ENCODE peak calls at places on chromosomes 13 and 19, in five cellular contexts. D is CD8-positive, alpha-beta T cell; Z is astrocyte of the spinal cord; X is AG04450; S is effector memory CD4-positive, alpha-beta T cell. I is an unnamed sample.

GRCh38 chr13:105466376-105466775 is 1069.1 kb downstream of the EFNB2 start:
- DNase-seq in Z (no peak), X (no peak), S (no peak), D (no peak), I (no peak)

GRCh38 chr19:28486934-28487333 is 726.0 kb downstream of the UQCRFS1 start:
- DNase-seq in Z (no peak), X (no peak), D (no peak), S (no peak), I (no peak)

GRCh38 chr19:51547397-51548212 is 16.1 kb upstream of the SIGLEC6 start:
- DNase-seq in X (no peak), Z (no peak), D (no peak), S (no peak), I (no peak)

GRCh38 chr13:24638096-24638495 is 42.1 kb upstream of the ATP12A start:
- DNase-seq in Z (no peak), S (no peak), X (no peak), D (no peak), I (no peak)

GRCh38 chr19:40348961-40349507 is 539 bp downstream of the PLD3 start:
- DNase-seq in D (no peak), X (no peak), Z (peak; percentile 54), S (no peak), I (no peak)

GRCh38 chr19:47102561-47103135 is 10.9 kb downstream of the ZC3H4 start:
- DNase-seq in X (no peak), Z (no peak), S (no peak), D (no peak), I (no peak)

GRCh38 chr19:10478903-10479384 is 24.2 kb downstream of the KEAP1 start:
- DNase-seq in X (peak; percentile 54), S (peak; percentile 84), Z (peak; percentile 86), D (peak; percentile 89), I (peak; percentile 49)

GRCh38 chr19:40621283-40621682 is 20.1 kb downstream of the LTBP4 start:
- DNase-seq in S (no peak), Z (no peak), D (no peak), X (no peak), I (no peak)

GRCh38 chr13:108957369-108958012 is 328.1 kb downstream of the MYO16 start:
- DNase-seq in S (no peak), D (no peak), X (peak; percentile 55), Z (peak; percentile 88), I (peak; percentile 69)

GRCh38 chr19:49838816-49839588 is 12.0 kb upstream of the PTOV1 start:
- DNase-seq in D (no peak), S (no peak), X (no peak), Z (no peak), I (no peak)

GRCh38 chr13:100125946-100126345 is 37.1 kb downstream of the PCCA start:
- DNase-seq in D (no peak), X (no peak), S (no peak), Z (no peak), I (no peak)

GRCh38 chr13:91809161-91809560 is 410.7 kb downstream of the GPC5 start:
- DNase-seq in S (no peak), Z (no peak), X (no peak), D (no peak), I (no peak)

GRCh38 chr13:20360041-20360491 is 127.9 kb upstream of the GJB6 start:
- DNase-seq in S (no peak), Z (peak; percentile 68), D (no peak), X (peak; percentile 18), I (no peak)

GRCh38 chr19:14385492-14385891 is 4.2 kb downstream of the ADGRE5 start:
- DNase-seq in D (no peak), S (no peak), Z (no peak), X (no peak), I (no peak)

GRCh38 chr19:14383898-14384669 is 2.8 kb downstream of the ADGRE5 start:
- DNase-seq in S (peak; percentile 75), X (no peak), Z (peak; percentile 34), D (peak; percentile 67), I (no peak)

GRCh38 chr19:14383556-14383897 is 2.3 kb downstream of the ADGRE5 start:
- DNase-seq in S (no peak), X (no peak), D (no peak), Z (peak; percentile 10), I (no peak)

GRCh38 chr19:14378890-14379289 is 2.4 kb upstream of the ADGRE5 start:
- DNase-seq in S (no peak), D (no peak), Z (no peak), X (no peak), I (no peak)

GRCh38 chr19:14381689-14382474 is 638 bp downstream of the ADGRE5 start:
- DNase-seq in S (peak; percentile 72), Z (peak; percentile 17), D (peak; percentile 78), X (no peak), I (no peak)
- H3K4me3 ChIP-seq in S (peak overlapping the region; percentile 99), Z (peak overlapping the region; percentile 54), D (peak overlapping the region; percentile 69), X (peak overlapping the region; percentile 72), I (peak overlapping the region; percentile 55)

GRCh38 chr19:38682872-38683392 is 35.5 kb downstream of the ACTN4 start:
- DNase-seq in D (no peak), S (no peak), X (no peak), Z (no peak), I (no peak)
- H3K4me3 ChIP-seq in D (no peak overlapping the region), S (no peak overlapping the region), X (no peak overlapping the region), Z (no peak overlapping the region), I (no peak overlapping the region)

GRCh38 chr13:65977525-65977924 is 1252.6 kb downstream of the PCDH9 start:
- DNase-seq in X (no peak), Z (no peak), S (no peak), D (no peak), I (no peak)

GRCh38 chr13:65966991-65967451 is 1263.1 kb downstream of the PCDH9 start:
- DNase-seq in X (no peak), S (no peak), D (no peak), Z (peak; percentile 55), I (no peak)

DNA sequence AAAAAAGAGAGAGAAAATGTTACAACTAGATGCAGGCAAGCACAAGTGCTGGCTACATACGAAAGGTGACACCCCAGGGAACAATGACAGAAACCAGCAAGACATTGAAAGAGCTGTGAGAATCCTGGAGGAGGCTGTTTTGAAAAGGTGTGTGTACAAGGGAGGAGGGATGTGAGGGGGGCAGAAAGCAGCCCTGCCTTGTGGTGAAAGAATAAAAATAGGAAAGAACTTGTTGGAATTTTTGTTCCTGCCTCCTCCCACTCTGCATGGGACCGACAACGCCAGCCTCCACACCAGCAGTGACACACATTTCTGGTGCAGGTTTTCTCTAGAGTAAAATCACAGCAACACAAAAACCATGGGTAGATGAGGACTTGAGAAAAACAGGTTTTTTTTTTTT is 1258.6 kb downstream of the PCDH9 start:
- DNase-seq in Z (no peak), S (no peak), D (no peak), X (no peak), I (no peak)
- H3K4me3 ChIP-seq in Z (no peak overlapping the region), S (no peak overlapping the region), D (no peak overlapping the region), X (no peak overlapping the region), I (no peak overlapping the region)

GRCh38 chr19:48646192-48646911 is 365 bp upstream of the CA11 start:
- DNase-seq in X (no peak), S (peak; percentile 84), Z (peak; percentile 80), D (peak; percentile 91), I (no peak)

GRCh38 chr19:48644355-48644754 is 1.6 kb downstream of the CA11 start:
- DNase-seq in X (no peak), Z (no peak), S (no peak), D (no peak), I (no peak)

GRCh38 chr19:48646912-48647216 is 877 bp upstream of the CA11 start:
- DNase-seq in S (no peak), X (no peak), Z (no peak), D (no peak), I (no peak)

GRCh38 chr19:48645652-48646191 is at the start of gene CA11:
- DNase-seq in X (no peak), S (no peak), D (no peak), Z (no peak), I (no peak)

DNA sequence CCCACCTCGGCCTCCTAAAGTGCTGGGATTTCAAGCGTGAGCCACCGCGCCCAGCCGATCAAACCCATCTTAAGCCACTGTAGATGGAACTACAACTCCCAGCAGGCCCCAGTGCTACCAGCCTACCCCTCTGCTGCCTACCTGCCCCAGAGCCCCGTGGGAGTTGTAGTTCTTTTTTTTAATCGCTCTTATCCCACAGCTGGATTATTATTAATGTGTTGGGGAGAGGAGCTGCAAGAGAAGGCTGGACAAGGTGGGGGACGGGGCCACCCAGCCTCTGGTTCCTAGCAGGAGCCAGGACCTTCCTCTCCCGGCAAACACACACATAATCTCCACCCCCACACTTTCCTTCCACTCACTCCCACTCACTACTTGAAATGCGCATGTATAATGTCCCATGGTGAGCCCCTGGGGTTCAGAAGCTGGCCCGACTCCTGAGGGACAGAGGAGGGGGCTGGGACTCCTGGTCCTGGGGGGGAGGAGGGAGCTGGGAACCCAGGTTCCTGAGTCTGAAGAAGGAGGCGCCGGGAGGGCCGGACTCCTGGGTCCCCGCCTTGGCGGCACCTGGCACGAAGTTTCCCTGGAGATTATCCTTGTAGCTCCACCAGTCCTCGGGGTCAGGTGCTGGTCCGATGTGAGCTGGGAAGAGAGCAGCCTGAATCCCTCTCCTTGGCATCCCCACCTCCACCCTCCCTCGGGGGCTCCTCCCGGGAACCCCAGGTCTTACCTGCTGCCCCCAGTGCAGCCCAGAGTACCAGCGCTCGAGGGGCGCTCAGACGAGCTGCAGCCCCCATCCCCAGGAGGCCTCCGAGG is 942 bp downstream of the CA11 start:
- DNase-seq in S (peak; percentile 50), X (no peak), Z (peak; percentile 74), D (peak; percentile 76), I (no peak)
- H3K4me3 ChIP-seq in S (peak overlapping the region; percentile 59), X (peak overlapping the region; percentile 60), Z (peak overlapping the region; percentile 42), D (peak overlapping the region; percentile 98), I (peak overlapping the region; percentile 55)

I was measured in skeletal muscle cell.